ENCODE peak calls at places on chromosome 4, in seven cellular contexts. T is A549, N is H9, V is gastrocnemius medialis, Q is endodermal cell, P is lung, U is GM23338. I is an unnamed sample.

GRCh38 chr4:86015412-86016350 is 344.2 kb downstream of the MAPK10 start:
- DNase-seq in T (no peak), N (no peak), V (no peak), Q (no peak), P (no peak), U (no peak), I (no peak)

GRCh38 chr4:53788011-53788410 is 196.7 kb upstream of the LNX1 start:
- DNase-seq in T (no peak), N (no peak), V (no peak), Q (no peak), P (no peak), U (no peak), I (no peak)

GRCh38 chr4:16524911-16525574 is 298.8 kb upstream of the TAPT1 start:
- DNase-seq in T (no peak), N (no peak), V (no peak), Q (no peak), P (peak; percentile 44), U (no peak), I (peak; percentile 65)

GRCh38 chr4:86089053-86089452 is 270.8 kb downstream of the MAPK10 start:
- DNase-seq in T (no peak), N (no peak), V (no peak), Q (no peak), P (no peak), U (no peak), I (no peak)

GRCh38 chr4:163976588-163976987 is 482.1 kb downstream of the TMA16 start:
- DNase-seq in T (no peak), N (no peak), V (no peak), Q (no peak), P (no peak), U (no peak), I (no peak)

GRCh38 chr4:83772680-83773079 is 236.8 kb downstream of the GPAT3 start:
- DNase-seq in T (no peak), N (no peak), V (no peak), Q (peak; percentile 63), P (no peak), U (peak; percentile 12), I (no peak)

GRCh38 chr4:34108456-34108855 is 2135.9 kb downstream of the ARAP2 start:
- DNase-seq in T (no peak), N (no peak), V (no peak), Q (no peak), P (no peak), U (no peak), I (no peak)

GRCh38 chr4:166091914-166092510 is 219.0 kb downstream of the TLL1 start:
- DNase-seq in T (peak; percentile 24), N (no peak), V (no peak), Q (no peak), P (no peak), U (peak; percentile 54), I (no peak)

GRCh38 chr4:107552306-107552705 is 167.7 kb downstream of the PAPSS1 start:
- DNase-seq in T (no peak), N (no peak), V (no peak), Q (no peak), P (no peak), U (no peak), I (no peak)

GRCh38 chr4:113435893-113436292 is 325.6 kb downstream of the CAMK2D start:
- DNase-seq in T (no peak), N (peak; percentile 33), V (no peak), Q (peak; percentile 71), P (no peak), U (peak; percentile 48), I (peak; percentile 83)

GRCh38 chr4:26105372-26105771 is 191.4 kb downstream of the SMIM20 start:
- DNase-seq in T (no peak), N (no peak), V (no peak), Q (no peak), P (no peak), U (no peak), I (no peak)

GRCh38 chr4:186201535-186202230 is 10.3 kb downstream of the CYP4V2 start:
- DNase-seq in T (peak; percentile 67), N (peak; percentile 74), V (no peak), Q (peak; percentile 81), P (no peak), U (peak; percentile 76), I (no peak)

GRCh38 chr4:149164282-149164681 is 651.4 kb downstream of the IQCM start:
- DNase-seq in T (peak; percentile 3), N (peak; percentile 52), V (no peak), Q (peak; percentile 72), P (no peak), U (peak; percentile 83), I (no peak)

GRCh38 chr4:66178901-66179300 is 508.6 kb upstream of the EPHA5 start:
- DNase-seq in T (peak; percentile 25), N (no peak), V (no peak), Q (no peak), P (no peak), U (peak; percentile 18), I (no peak)

GRCh38 chr4:119170195-119170594 is 34.6 kb downstream of the MYOZ2 start:
- DNase-seq in T (no peak), N (no peak), V (no peak), Q (no peak), P (no peak), U (no peak), I (no peak)
- TF ChIP-seq CTCF in T (no peak), N (peak; percentile 26), V (no peak), Q (peak; percentile 56), P (no peak), U (peak; percentile 29), I (no peak)

GRCh38 chr4:2936773-2937145 is 26.4 kb downstream of the NOP14 start:
- DNase-seq in T (no peak), N (no peak), V (peak; percentile 81), Q (no peak), P (no peak), U (no peak), I (no peak)

GRCh38 chr4:2934077-2934812 is 29.0 kb downstream of the NOP14 start:
- DNase-seq in T (peak; percentile 41), N (no peak), V (peak; percentile 70), Q (peak; percentile 67), P (peak; percentile 68), U (peak; percentile 51), I (peak; percentile 83)

GRCh38 chr4:2937146-2937857 is 25.9 kb downstream of the NOP14 start:
- DNase-seq in T (peak; percentile 29), N (peak; percentile 46), V (peak; percentile 25), Q (peak; percentile 78), P (peak; percentile 93), U (no peak), I (no peak)

GRCh38 chr4:2934813-2935761 is 28.1 kb downstream of the NOP14 start:
- DNase-seq in T (peak; percentile 89), N (peak; percentile 92), V (peak; percentile 92), Q (peak; percentile 96), P (peak; percentile 93), U (peak; percentile 93), I (peak; percentile 93)

DNA sequence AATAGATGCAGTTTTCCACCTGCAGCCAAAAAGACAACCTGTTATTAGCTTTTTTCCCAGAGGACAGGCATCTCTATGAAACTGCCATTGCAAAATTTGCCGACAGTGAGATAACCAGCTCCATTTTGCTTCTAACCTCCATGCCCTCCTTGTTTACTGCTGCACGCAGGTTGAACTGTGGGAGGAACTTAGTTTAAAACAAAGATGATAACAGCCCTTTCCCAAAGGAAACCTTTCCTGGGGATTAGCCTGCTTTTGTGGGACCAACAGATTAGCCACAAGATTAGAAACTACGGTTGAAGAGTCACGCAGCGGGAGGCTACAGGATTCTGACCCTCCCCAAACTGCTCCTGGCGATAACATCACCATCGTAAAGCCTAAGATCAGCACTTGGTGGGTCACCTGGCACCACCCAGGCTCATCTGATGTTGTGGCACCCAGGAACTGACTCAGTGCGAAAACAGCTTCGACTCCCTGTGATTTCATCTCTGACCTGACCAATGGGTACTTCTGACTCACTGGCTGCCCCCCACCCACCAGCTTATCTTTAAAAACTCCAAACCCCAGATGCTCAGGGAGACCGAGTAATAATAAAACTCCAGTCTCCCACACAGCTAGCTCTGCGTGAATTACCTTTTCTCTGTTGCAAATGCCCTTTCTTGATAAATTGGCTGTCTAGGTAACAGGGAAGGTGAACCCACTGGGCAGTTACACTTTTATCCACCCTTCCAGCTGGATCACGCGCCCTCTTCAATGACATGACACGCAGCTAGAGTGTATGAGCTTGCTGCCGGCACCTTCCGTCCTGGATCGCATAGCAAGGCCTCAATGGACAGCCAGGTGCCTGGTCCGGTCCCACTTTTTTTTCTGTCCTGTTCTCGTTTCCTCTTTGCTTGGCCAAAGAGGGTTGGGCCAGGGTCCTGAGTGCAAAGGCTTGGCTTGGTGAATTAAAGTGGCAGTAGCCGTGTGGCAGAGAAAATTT is 27.2 kb downstream of the NOP14 start:
- DNase-seq in T (peak; percentile 40), N (no peak), V (peak; percentile 50), Q (peak; percentile 42), P (no peak), U (no peak), I (no peak)
- H3K27ac ChIP-seq in T (peak overlapping the region; percentile 90), N (no peak overlapping the region), V (peak overlapping the region; percentile 94), Q (no peak overlapping the region), P (peak overlapping the region; percentile 96), U (no peak overlapping the region), I (peak overlapping the region; percentile 87)

GRCh38 chr4:6251365-6251764 is 18.3 kb upstream of the WFS1 start:
- DNase-seq in T (no peak), N (no peak), V (no peak), Q (no peak), P (no peak), U (no peak), I (no peak)

GRCh38 chr4:6252051-6252450 is 17.6 kb upstream of the WFS1 start:
- DNase-seq in T (no peak), N (no peak), V (no peak), Q (no peak), P (no peak), U (no peak), I (no peak)

GRCh38 chr4:6256141-6256540 is 13.5 kb upstream of the WFS1 start:
- DNase-seq in T (no peak), N (no peak), V (no peak), Q (no peak), P (no peak), U (no peak), I (no peak)

GRCh38 chr4:6253111-6253510 is 16.5 kb upstream of the WFS1 start:
- DNase-seq in T (no peak), N (no peak), V (no peak), Q (no peak), P (no peak), U (no peak), I (no peak)

DNA sequence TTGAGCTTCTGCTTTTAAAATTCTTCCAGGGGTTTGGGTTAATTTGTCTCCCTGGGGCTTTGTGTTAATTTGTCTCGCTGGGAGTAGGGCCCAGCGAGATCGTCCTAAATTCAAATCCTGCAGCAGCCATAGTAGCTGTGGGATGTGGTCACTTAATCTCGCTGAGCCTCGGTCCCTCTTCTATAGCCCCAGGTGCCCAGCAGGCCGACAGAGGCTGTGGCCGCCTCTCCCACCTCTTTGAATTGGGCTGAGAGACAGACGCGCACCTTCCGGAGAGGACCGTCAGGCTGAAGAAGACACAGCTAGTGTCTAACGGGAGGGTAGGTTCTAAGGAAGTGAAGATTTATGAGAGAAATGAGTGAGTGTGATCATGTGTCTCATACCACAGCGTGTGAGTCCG is 15.7 kb upstream of the WFS1 start:
- DNase-seq in T (no peak), N (no peak), V (no peak), Q (no peak), P (no peak), U (no peak), I (no peak)
- TF ChIP-seq CTCF in T (no peak), N (no peak), V (no peak), Q (no peak), P (no peak), U (no peak), I (no peak)

DNA sequence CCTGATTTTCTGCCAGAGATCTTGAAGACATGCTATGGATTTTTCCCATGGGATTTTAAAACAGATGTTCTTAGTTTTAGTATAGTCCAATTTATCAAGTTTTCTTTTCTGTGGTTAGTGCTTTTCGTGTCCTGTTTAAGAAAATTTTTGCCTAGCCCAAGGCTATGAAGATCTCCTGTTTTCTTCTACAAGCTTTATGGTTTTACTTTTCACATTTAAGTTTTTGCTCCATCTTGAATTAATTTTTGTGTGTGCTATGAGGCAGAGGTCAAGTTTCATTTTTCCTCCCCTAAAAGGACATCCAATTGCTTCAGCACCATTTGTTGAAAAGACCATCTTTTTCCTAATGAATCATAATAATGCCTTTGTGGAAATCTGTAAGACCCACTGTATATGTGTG is 65.6 kb downstream of the POLR2B start:
- DNase-seq in T (no peak), N (no peak), V (no peak), Q (no peak), P (no peak), U (no peak), I (no peak)
- H3K27ac ChIP-seq in T (no peak overlapping the region), N (no peak overlapping the region), V (peak overlapping the region; percentile 58), Q (no peak overlapping the region), P (no peak overlapping the region), U (no peak overlapping the region), I (peak overlapping the region; percentile 76)

I was measured in right atrium auricular region.